ENCODE peak calls at places on chromosomes 5 and 9, in eight cellular contexts. I is Caco-2, Z is fibroblast of lung, M is PC-9, U is neural crest cell, Q is AG04450, T is osteocyte, B is AG04449. X is an unnamed sample.

GRCh38 chr5:53515988-53516387 is 35.6 kb downstream of the FST start:
- DNase-seq in T (no peak), Q (no peak), B (no peak), Z (peak), I (no peak), M (no peak), U (no peak), X (no peak)

GRCh38 chr5:41587668-41588067 is 77.3 kb upstream of the PLCXD3 start:
- DNase-seq in U (no peak), Z (no peak), T (no peak), I (no peak), M (no peak), Q (no peak), B (no peak), X (no peak)

GRCh38 chr5:107849118-107849517 is 178.4 kb upstream of the EFNA5 start:
- DNase-seq in T (no peak), Q (no peak), Z (no peak), B (no peak), I (no peak), U (no peak), M (no peak), X (no peak)

GRCh38 chr9:101516655-101517054 is 17.0 kb upstream of the RNF20 start:
- DNase-seq in Z (no peak), B (no peak), T (no peak), M (no peak), Q (no peak), I (no peak), U (no peak), X (no peak)

GRCh38 chr9:111301195-111301594 is 28.8 kb downstream of the OR2K2 start:
- DNase-seq in T (no peak), Z (peak), I (no peak), M (no peak), U (no peak), B (no peak), Q (no peak), X (no peak)

GRCh38 chr5:171806976-171807823 is 21.6 kb downstream of the SMIM23 start:
- DNase-seq in B (no peak), Z (peak), I (no peak), U (no peak), T (no peak), M (peak), Q (no peak), X (no peak)

GRCh38 chr9:109766351-109766750 is 13.6 kb upstream of the PALM2AKAP2 start:
- DNase-seq in Z (peak), B (peak), T (no peak), U (no peak), Q (peak), M (no peak), I (no peak), X (no peak)

GRCh38 chr9:14314929-14315753 is 1.2 kb upstream of the NFIB start:
- DNase-seq in M (peak), Z (peak), T (peak), B (no peak), I (no peak), Q (no peak), U (peak), X (no peak)

GRCh38 chr9:138021251-138022056 is 143.9 kb downstream of the CACNA1B start:
- DNase-seq in Q (no peak), T (peak), M (no peak), U (no peak), B (no peak), Z (no peak), I (no peak), X (no peak)

GRCh38 chr5:15573594-15573993 is 73.6 kb downstream of the FBXL7 start:
- DNase-seq in Z (peak), Q (no peak), T (no peak), M (no peak), I (no peak), U (no peak), B (no peak), X (no peak)

GRCh38 chr5:93611510-93611899 is 28.5 kb downstream of the NR2F1 start:
- DNase-seq in M (no peak), U (no peak), I (no peak), Q (no peak), Z (no peak), T (no peak), B (no peak), X (no peak)

GRCh38 chr5:66074891-66075290 is 69.2 kb upstream of the SREK1 start:
- DNase-seq in T (no peak), I (no peak), Z (no peak), U (no peak), Q (no peak), M (no peak), B (no peak), X (no peak)

GRCh38 chr9:75866273-75866871 is 24.1 kb upstream of the PCSK5 start:
- DNase-seq in T (no peak), M (peak), Q (no peak), U (peak), I (no peak), Z (peak), B (no peak), X (no peak)

GRCh38 chr5:171721469-171721868 is 64.1 kb upstream of the SMIM23 start:
- DNase-seq in I (no peak), Q (no peak), B (no peak), T (peak), Z (no peak), U (no peak), M (no peak), X (no peak)

GRCh38 chr5:178488696-178489095 is 101.5 kb downstream of the COL23A1 start:
- DNase-seq in Q (no peak), Z (no peak), T (no peak), I (no peak), U (no peak), M (no peak), B (no peak), X (no peak)

GRCh38 chr5:83179966-83180365 is 102.6 kb downstream of the XRCC4 start:
- DNase-seq in Q (peak), B (peak), U (no peak), M (no peak), T (no peak), Z (peak), I (no peak), X (no peak)

GRCh38 chr5:132774896-132775295 is 2.1 kb downstream of the SEPTIN8 start:
- DNase-seq in B (no peak), Q (no peak), T (no peak), I (no peak), U (no peak), Z (no peak), M (no peak), X (no peak)

GRCh38 chr5:96075579-96076289 is 114.1 kb upstream of the ELL2 start:
- DNase-seq in Z (no peak), B (no peak), U (no peak), I (no peak), T (no peak), Q (no peak), M (no peak), X (no peak)

GRCh38 chr9:20355022-20355421 is 267.3 kb downstream of the MLLT3 start:
- DNase-seq in Q (peak), M (no peak), B (peak), T (no peak), U (no peak), Z (peak), I (no peak), X (no peak)

GRCh38 chr9:96418920-96419690 is 935 bp upstream of the ZNF367 start:
- DNase-seq in U (peak), Q (peak), T (peak), B (no peak), Z (peak), I (peak), M (peak), X (peak)

GRCh38 chr9:127893392-127893791 is 6.0 kb downstream of the ST6GALNAC6 start:
- DNase-seq in U (no peak), Z (no peak), B (no peak), M (no peak), Q (no peak), T (no peak), I (no peak), X (no peak)

GRCh38 chr9:37909326-37909725 is 5.4 kb upstream of the SLC25A51 start:
- DNase-seq in M (no peak), U (no peak), T (no peak), Z (no peak), Q (no peak), B (no peak), I (no peak), X (no peak)

GRCh38 chr5:4005335-4005734 is 409.7 kb downstream of the IRX1 start:
- DNase-seq in M (no peak), I (no peak), Z (no peak), Q (no peak), T (no peak), U (no peak), B (no peak), X (no peak)

GRCh38 chr5:131379723-131380122 is 115.9 kb downstream of the CDC42SE2 start:
- DNase-seq in B (no peak), U (no peak), I (no peak), T (no peak), M (no peak), Q (no peak), Z (peak), X (peak)

GRCh38 chr5:179120421-179120861 is 60.3 kb downstream of the ZNF354C start:
- DNase-seq in M (no peak), B (no peak), U (no peak), I (peak), Z (no peak), T (peak), Q (no peak), X (no peak)

GRCh38 chr5:586751-587285 is 25.3 kb upstream of the CEP72 start:
- DNase-seq in I (no peak), M (peak), Q (no peak), Z (no peak), B (no peak), T (peak), U (no peak), X (no peak)

GRCh38 chr5:90113108-90113507 is 296.4 kb downstream of the CETN3 start:
- DNase-seq in M (no peak), Z (no peak), T (no peak), I (no peak), B (no peak), Q (no peak), U (no peak), X (no peak)

DNA sequence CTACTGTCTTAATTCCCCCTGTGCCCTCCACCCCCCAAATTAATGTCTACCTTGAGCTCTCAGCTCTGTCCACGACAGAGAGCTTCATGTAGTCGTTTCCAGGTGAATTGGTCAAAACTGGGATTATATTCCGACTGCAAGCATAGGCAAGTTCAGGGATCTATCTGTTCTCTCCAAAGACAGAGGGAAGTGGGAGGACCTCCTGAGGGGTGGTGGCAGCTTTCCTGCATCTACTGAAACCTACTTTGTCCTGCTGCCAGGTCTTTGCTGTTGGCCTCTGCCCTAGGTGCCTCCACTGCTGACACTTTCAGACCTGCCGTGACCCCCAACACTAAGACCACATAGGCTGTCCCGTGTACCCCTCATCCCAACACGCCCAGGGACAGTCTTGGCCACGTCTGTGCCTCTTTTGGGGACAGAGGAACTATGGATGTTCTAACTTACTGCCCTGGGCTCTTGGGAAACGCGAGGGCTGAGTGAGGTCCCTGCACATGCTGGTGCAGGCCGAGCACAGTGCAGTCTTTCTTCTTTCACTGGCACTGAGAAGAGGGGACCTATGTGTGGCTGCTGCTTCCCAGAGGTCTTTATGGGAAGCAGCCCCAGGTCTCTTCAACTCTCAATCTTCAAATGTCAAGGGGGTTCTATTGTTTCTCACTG is 125.6 kb downstream of the NTRK2 start:
- DNase-seq in Q (no peak), B (no peak), U (no peak), M (no peak), T (no peak), I (no peak), Z (no peak), X (no peak)
- TF ChIP-seq CTCF in Q (no peak), B (no peak), U (no peak), M (no peak), T (no peak), I (no peak), Z (no peak), X (no peak)

GRCh38 chr9:134637241-134637640 is 4.4 kb upstream of the COL5A1 start:
- DNase-seq in U (no peak), Z (peak), T (no peak), Q (no peak), B (no peak), I (no peak), M (no peak), X (no peak)
- TF ChIP-seq CTCF in U (no peak), Z (no peak), T (peak), Q (peak), B (no peak), I (no peak), M (no peak), X (no peak)

DNA sequence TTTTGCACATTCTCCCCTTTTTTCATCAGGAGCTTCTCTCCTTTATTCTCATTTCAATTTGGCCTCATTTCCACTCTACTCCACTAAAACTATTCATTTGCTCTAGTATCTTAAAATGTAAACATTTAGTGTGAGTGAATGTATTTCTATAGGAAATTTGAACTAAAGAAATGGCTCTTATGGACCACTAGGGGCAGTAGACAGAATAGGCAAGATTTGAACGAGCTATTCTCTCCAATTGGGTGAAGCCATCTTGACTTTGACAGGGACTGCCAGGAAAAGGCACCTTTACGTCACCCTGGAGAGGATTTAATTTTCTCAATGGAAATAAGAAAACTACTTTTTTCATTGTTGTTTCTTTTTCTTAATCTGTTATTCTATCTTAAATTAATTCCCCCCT is 666.3 kb downstream of the DNAH5 start:
- DNase-seq in I (no peak), U (no peak), Q (no peak), M (no peak), T (no peak), Z (no peak), B (no peak), X (no peak)
- TF ChIP-seq CTCF in I (peak), U (peak), Q (peak), M (peak), T (no peak), Z (no peak), B (no peak), X (no peak)

GRCh38 chr5:77128411-77129061 is 41.5 kb upstream of the ZBED3 start:
- DNase-seq in Z (no peak), Q (no peak), T (no peak), M (no peak), U (no peak), B (no peak), I (no peak), X (no peak)

GRCh38 chr5:77133061-77133758 is 46.1 kb upstream of the ZBED3 start:
- DNase-seq in B (peak), M (peak), U (no peak), I (no peak), Q (peak), T (no peak), Z (peak), X (no peak)

GRCh38 chr5:77129386-77129785 is 42.3 kb upstream of the ZBED3 start:
- DNase-seq in B (no peak), U (peak), Z (no peak), I (peak), M (peak), Q (no peak), T (no peak), X (no peak)
- TF ChIP-seq CTCF in B (peak), U (peak), Z (peak), I (peak), M (peak), Q (peak), T (peak), X (no peak)

DNA sequence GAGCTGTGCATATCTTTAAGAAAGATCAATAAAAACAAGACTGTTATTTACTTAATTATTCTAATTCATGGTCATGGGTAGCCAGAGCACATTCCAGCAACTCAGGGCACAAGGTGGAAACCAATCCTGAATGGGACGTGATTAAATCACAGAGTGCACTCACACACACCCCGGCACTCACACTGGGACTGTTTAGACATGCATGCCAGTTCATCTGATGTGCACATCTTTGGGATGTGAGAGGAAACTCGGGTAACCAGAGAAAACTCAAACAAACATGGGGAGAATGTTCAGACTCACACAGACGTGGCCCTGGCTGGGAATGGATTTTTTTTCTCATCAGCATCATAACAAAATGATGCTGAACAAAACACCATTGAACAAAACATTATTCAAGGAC is 29.4 kb downstream of the SMAD5 start:
- DNase-seq in T (no peak), M (no peak), Z (no peak), U (no peak), Q (no peak), B (no peak), I (no peak), X (no peak)
- TF ChIP-seq CTCF in T (no peak), M (no peak), Z (no peak), U (no peak), Q (no peak), B (no peak), I (no peak), X (no peak)

X was measured in activated B cell treated with CpG ODN at 0.5 μM for 24 hours.